ENCODE peak calls at places on chromosomes 11 and 22, in five cellular contexts. K, Q, N, S and V are unnamed samples.
A peak's percentile ranks its signal among the peaks of the same experiment; 100 is the strongest.

GRCh38 chr11:32056445-32056844 is 34.4 kb upstream of the RCN1 start:
- DNase-seq in S (no peak), Q (no peak), N (peak; percentile 48), K (no peak), V (no peak)

GRCh38 chr11:76495017-76495416 is 50.2 kb downstream of the EMSY start:
- DNase-seq in Q (no peak), S (no peak), K (no peak), N (no peak), V (no peak)

GRCh38 chr11:70247710-70248072 is 22.8 kb upstream of the PPFIA1 start:
- DNase-seq in N (no peak), Q (no peak), K (no peak), S (no peak), V (no peak)

GRCh38 chr22:43199541-43199940 is 12.6 kb upstream of the TTLL12 start:
- DNase-seq in K (no peak), N (no peak), S (no peak), Q (no peak), V (no peak)

GRCh38 chr11:100632970-100633452 is 54.1 kb upstream of the ARHGAP42 start:
- DNase-seq in K (no peak), Q (no peak), N (peak; percentile 73), S (no peak), V (no peak)

GRCh38 chr11:127620660-127621059 is 620.1 kb upstream of the KIRREL3 start:
- DNase-seq in N (peak; percentile 17), Q (no peak), S (no peak), K (no peak), V (no peak)

GRCh38 chr11:115126515-115127208 is 377.6 kb downstream of the CADM1 start:
- DNase-seq in K (no peak), S (no peak), N (no peak), Q (no peak), V (no peak)

GRCh38 chr22:45460288-45461109 is 42.2 kb upstream of the FBLN1 start:
- DNase-seq in N (no peak), K (no peak), Q (no peak), S (no peak), V (no peak)

GRCh38 chr11:40273192-40273732 is 1186.2 kb downstream of the LRRC4C start:
- DNase-seq in K (no peak), Q (no peak), N (no peak), S (no peak), V (no peak)